ENCODE peak calls at places on chromosomes 5 and 9, in ten cellular contexts. G, A, R, X, D, V, T, K, Q and F are unnamed samples.

GRCh38 chr5:149383399-149383798 is 4.3 kb upstream of the IL17B start:
- DNase-seq in G (no peak), A (no peak), R (no peak), X (no peak), D (no peak), V (no peak), T (no peak), K (no peak), Q (peak), F (no peak)

GRCh38 chr5:129656952-129657351 is 90.9 kb upstream of the MINAR2 start:
- DNase-seq in G (no peak), A (no peak), R (no peak), X (no peak), D (no peak), V (no peak), T (no peak), K (no peak), Q (no peak), F (no peak)

GRCh38 chr5:65035212-65036206 is 266.8 kb downstream of the CWC27 start:
- DNase-seq in G (peak), A (peak), R (peak), X (peak), D (peak), V (peak), T (peak), K (peak), Q (peak), F (peak)

GRCh38 chr9:7242126-7242525 is 484.4 kb downstream of the KDM4C start:
- DNase-seq in G (no peak), A (no peak), R (no peak), X (no peak), D (no peak), V (no peak), T (no peak), K (no peak), Q (no peak), F (no peak)

GRCh38 chr9:130522233-130522808 is 57.1 kb upstream of the FUBP3 start:
- DNase-seq in G (no peak), A (no peak), R (no peak), X (peak), D (no peak), V (no peak), T (peak), K (peak), Q (no peak), F (no peak)

GRCh38 chr9:121972501-121972981 is 120.6 kb downstream of the TTLL11 start:
- DNase-seq in G (no peak), A (no peak), R (peak), X (peak), D (no peak), V (no peak), T (no peak), K (no peak), Q (no peak), F (no peak)

GRCh38 chr9:3848445-3849114 is 322.8 kb upstream of the RFX3 start:
- DNase-seq in G (no peak), A (no peak), R (peak), X (peak), D (no peak), V (no peak), T (peak), K (peak), Q (no peak), F (no peak)

GRCh38 chr9:100167912-100168775 is 69.1 kb downstream of the INVS start:
- DNase-seq in G (no peak), A (no peak), R (no peak), X (peak), D (no peak), V (no peak), T (no peak), K (peak), Q (no peak), F (no peak)

GRCh38 chr9:131714161-131714646 is 25.7 kb downstream of the RAPGEF1 start:
- DNase-seq in G (no peak), A (no peak), R (peak), X (peak), D (no peak), V (no peak), T (no peak), K (no peak), Q (peak), F (peak)

GRCh38 chr5:175711031-175711430 is 53.2 kb downstream of the HRH2 start:
- DNase-seq in G (no peak), A (no peak), R (no peak), X (no peak), D (no peak), V (no peak), T (no peak), K (no peak), Q (no peak), F (peak)

GRCh38 chr5:20166496-20166895 is 178.5 kb upstream of the CDH18 start:
- DNase-seq in G (no peak), A (no peak), R (no peak), X (no peak), D (no peak), V (no peak), T (no peak), K (no peak), Q (no peak), F (no peak)